ENCODE peak calls at places on chromosomes 3 and 15, in seven cellular contexts. C, F, J, W, O, H and G are unnamed samples. For H3K9me3 and H3K36me3, the result is how much of the 10 kb centered on the place peaks cover.

GRCh38 chr3:105533955-105534354 is 167.2 kb downstream of the ALCAM start:
- DNase-seq in C (no peak), F (peak), J (no peak), W (no peak), O (no peak), H (no peak), G (no peak)

GRCh38 chr15:58043192-58043903 is 22.2 kb downstream of the ALDH1A2 start:
- DNase-seq in C (no peak), F (no peak), J (peak), W (no peak), O (peak), H (peak), G (no peak)

GRCh38 chr3:31815006-31815405 is 166.1 kb downstream of the OSBPL10 start:
- DNase-seq in C (no peak), F (peak), J (no peak), W (no peak), O (no peak), H (no peak), G (no peak)

GRCh38 chr15:52290800-52291199 is 4.8 kb downstream of the MYO5C start:
- DNase-seq in C (no peak), F (no peak), J (no peak), W (no peak), O (no peak), H (no peak), G (no peak)

GRCh38 chr3:37861540-37862051 is at the start of gene CTDSPL:
- DNase-seq in C (no peak), F (peak), J (peak), W (no peak), O (peak), H (peak), G (peak)

GRCh38 chr3:67635257-67635656 is 19.2 kb downstream of the SUCLG2 start:
- DNase-seq in C (no peak), F (peak), J (no peak), W (no peak), O (peak), H (no peak), G (no peak)

GRCh38 chr15:68407886-68408500 is 24.0 kb downstream of the ITGA11 start:
- DNase-seq in C (no peak), F (no peak), J (no peak), W (no peak), O (no peak), H (no peak), G (no peak)

GRCh38 chr3:100033814-100034490 is 80.3 kb downstream of the FILIP1L start:
- DNase-seq in C (no peak), F (peak), J (no peak), W (no peak), O (no peak), H (no peak), G (no peak)

GRCh38 chr3:192011137-192011536 is 550.2 kb downstream of the PYDC2 start:
- DNase-seq in C (no peak), F (peak), J (no peak), W (no peak), O (no peak), H (no peak), G (no peak)

GRCh38 chr3:183731611-183732010 is 34.0 kb downstream of the YEATS2 start:
- DNase-seq in C (no peak), F (no peak), J (no peak), W (no peak), O (no peak), H (no peak), G (no peak)

GRCh38 chr3:183733553-183733952 is 36.0 kb downstream of the YEATS2 start:
- DNase-seq in C (no peak), F (no peak), J (no peak), W (no peak), O (no peak), H (no peak), G (no peak)

GRCh38 chr3:183730361-183730760 is 32.8 kb downstream of the YEATS2 start:
- DNase-seq in C (no peak), F (no peak), J (no peak), W (no peak), O (no peak), H (no peak), G (no peak)

DNA sequence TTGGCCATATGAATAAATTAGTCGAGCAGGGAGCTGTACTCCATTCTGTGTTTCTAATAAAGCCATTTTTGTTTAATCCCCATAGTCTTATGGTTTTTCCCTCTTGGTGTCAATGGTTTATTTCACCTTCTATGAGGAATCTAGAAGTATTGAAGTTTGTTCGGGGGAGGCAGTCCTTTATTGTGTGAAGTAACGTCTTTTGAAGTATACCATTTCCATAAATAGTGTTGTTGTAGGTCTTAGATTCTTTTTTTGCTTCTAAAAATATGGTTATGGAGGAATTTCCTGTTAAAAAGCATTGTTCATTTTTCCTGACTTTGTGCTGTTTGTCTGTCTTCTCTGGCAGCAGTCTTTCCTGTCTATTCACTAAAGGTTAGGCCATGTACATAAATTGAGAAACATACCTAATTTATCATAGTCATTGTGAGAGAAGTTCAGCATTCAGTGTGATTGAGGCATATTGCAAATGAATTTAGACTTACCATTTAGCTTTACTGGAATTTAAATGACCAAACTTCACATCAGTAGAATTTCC is 37.2 kb downstream of the YEATS2 start:
- DNase-seq in C (no peak), F (peak), J (no peak), W (no peak), O (no peak), H (no peak), G (no peak)
- H3K9me3 ChIP-seq in C (under half), F (under half), J (under half), W (under half), O (under half), H (under half), G (under half)

DNA sequence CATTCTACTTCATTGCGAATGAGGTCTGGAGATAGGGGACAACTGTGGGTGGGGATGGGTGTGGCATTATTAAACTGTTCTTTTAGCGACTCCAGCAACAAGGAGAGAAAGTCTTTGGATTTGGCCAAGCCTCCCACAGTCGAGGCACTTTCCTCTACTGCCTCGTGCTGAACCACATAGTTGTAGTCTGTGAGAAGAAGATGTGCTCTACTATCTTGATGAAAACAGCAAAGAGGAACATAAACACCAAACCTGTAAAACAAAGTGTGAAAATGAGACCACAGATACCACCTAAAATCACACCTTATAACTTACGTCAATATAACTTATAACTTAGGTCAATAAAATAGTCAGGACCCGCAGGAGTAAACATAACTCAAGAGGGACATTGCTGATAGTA is 25.6 kb downstream of the TMEM39A start:
- DNase-seq in C (no peak), F (no peak), J (no peak), W (no peak), O (no peak), H (no peak), G (no peak)
- H3K36me3 ChIP-seq in C (under half), F (half or more), J (half or more), W (half or more), O (under half), H (under half), G (half or more)

GRCh38 chr3:21314688-21315087 is 436.3 kb downstream of the ZNF385D start:
- DNase-seq in C (no peak), F (no peak), J (no peak), W (no peak), O (no peak), H (no peak), G (no peak)
- H3K9me3 ChIP-seq in C (under half), F (under half), J (under half), W (under half), O (under half), H (under half), G (under half)

DNA sequence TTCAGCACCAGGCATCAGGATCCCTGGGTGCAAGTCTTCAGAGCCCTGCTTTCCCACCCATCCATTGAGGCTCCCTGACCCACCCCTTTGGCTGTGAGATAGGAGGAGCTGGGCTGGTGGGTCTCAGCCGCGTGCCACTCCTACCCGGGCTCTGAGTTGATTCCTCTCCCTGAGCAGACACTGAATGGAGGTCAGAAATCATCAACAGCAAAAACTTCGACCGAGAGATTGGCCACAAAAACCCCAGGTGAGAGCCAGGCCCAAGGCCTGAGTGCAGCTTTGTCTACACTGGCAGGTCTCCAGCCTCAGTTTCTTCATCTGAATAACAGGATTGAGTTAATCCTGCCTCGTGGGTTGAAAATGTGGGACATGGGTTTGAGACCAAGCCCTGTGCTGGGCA is 7.8 kb downstream of the TMEM43 start:
- DNase-seq in C (no peak), F (no peak), J (no peak), W (no peak), O (no peak), H (no peak), G (no peak)
- H3K36me3 ChIP-seq in C (under half), F (half or more), J (half or more), W (half or more), O (half or more), H (under half), G (half or more)

DNA sequence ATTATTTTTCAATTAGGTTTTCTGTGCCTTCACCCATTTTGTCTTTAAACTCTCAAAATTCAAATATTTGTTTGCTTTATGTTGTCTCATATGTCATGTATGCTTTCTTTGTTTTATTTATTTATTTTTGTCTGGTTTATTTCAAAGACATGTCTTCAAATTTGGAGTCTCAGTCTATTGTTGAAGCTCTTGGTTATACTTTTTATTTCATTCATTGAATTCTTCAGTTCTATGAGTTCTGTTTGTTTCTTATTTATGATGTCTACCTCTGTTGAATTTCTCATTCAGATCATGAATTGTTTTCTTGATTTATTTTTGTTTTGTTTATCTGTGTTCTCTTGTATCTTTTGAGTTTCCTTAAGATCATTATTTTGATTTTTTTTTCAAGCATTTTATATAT is 55.6 kb downstream of the AP4E1 start:
- DNase-seq in C (no peak), F (no peak), J (no peak), W (no peak), O (no peak), H (no peak), G (no peak)
- H3K9me3 ChIP-seq in C (under half), F (under half), J (half or more), W (under half), O (under half), H (under half), G (under half)

GRCh38 chr3:101784850-101785613 is 6.0 kb downstream of the NXPE3 start:
- DNase-seq in C (no peak), F (no peak), J (no peak), W (no peak), O (no peak), H (no peak), G (no peak)
- H3K36me3 ChIP-seq in C (under half), F (under half), J (half or more), W (half or more), O (under half), H (under half), G (half or more)

DNA sequence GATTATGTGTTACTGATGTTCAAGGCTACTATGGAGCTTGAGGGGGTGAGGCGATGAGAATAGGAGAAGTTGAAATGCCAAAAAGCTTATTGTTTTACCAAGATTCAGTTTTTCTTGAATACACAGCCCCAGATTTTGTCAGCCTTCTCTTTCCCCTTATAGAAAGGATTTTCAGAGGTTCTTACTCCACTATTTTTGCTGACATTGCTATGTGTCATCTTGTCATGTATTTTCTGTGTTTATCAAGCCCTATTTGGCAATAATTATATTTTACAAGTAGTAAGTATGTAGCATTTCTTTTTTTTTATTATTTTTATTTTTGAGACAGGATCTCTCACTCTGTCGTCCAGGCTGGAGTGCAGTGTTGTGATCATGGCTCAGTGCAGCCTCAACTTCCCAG is 133.1 kb downstream of the ATG7 start:
- DNase-seq in C (no peak), F (no peak), J (no peak), W (no peak), O (no peak), H (no peak), G (no peak)
- H3K9me3 ChIP-seq in C (under half), F (under half), J (under half), W (half or more), O (under half), H (under half), G (under half)

GRCh38 chr15:25342629-25343028 is 96.2 kb downstream of the UBE3A start:
- DNase-seq in C (no peak), F (no peak), J (no peak), W (no peak), O (no peak), H (no peak), G (no peak)
- H3K36me3 ChIP-seq in C (under half), F (under half), J (under half), W (under half), O (under half), H (under half), G (under half)

DNA sequence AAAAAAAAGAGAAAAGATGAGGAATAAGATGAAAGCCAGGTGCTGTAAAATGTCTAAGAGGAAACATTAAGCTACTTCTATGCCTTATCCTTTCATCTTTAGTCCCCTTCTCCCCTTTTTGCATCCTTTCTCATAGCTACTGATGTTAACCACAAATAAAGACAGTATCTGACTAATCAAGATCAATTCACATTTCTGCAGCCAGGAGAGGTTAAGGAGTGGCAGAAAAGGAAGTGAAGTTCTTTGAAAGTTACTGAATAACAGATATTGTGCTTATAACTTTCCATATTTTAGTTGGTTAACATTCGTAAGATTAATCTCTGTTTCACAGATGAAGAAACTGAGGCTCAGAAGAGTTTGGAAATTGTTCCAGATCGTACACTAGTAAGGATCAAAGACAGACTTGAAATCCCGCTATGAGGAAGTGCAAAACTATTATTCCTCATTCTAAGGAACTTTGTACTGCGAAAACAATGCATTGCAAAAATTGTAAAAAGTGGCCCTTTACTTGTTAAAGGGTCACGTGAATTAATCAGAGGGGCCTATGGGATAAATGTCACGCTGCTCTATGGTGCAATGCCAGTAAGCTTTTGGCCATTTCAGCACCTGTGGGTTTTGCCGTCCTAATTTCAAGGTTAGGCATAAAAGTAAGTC is 117.7 kb upstream of the GRM7 start:
- DNase-seq in C (no peak), F (no peak), J (no peak), W (no peak), O (no peak), H (no peak), G (no peak)
- H3K9me3 ChIP-seq in C (under half), F (under half), J (under half), W (under half), O (under half), H (under half), G (under half)